ENCODE peak calls at places on chromosomes 13 and 19, in nine cellular contexts. A is tibial nerve, B is K562, Z is upper lobe of right lung, R is astrocyte, V is small intestine, N is heart right ventricle, M is lung, S is uterus. I is an unnamed sample. For H3K36me3, H3K27me3 and H3K4me1, the result is how much of the 10 kb centered on the place peaks cover.

GRCh38 chr13:110297011-110297410 is 9.9 kb downstream of the COL4A1 start:
- DNase-seq in A (no peak), M (no peak), Z (no peak), V (no peak), B (no peak), S (no peak), R (no peak), N (no peak), I (no peak)

GRCh38 chr19:35710784-35711723 is 6.7 kb downstream of the ZBTB32 start:
- DNase-seq in R (no peak), S (no peak), A (no peak), V (no peak), Z (no peak), B (no peak), N (no peak), M (no peak), I (no peak)

GRCh38 chr19:41945135-41945766 is 13.9 kb downstream of the RABAC1 start:
- DNase-seq in S (no peak), N (no peak), M (no peak), Z (no peak), A (no peak), V (peak), B (no peak), R (no peak), I (no peak)

GRCh38 chr19:45924891-45925447 is 10.4 kb upstream of the NANOS2 start:
- DNase-seq in S (no peak), V (peak), Z (no peak), R (no peak), N (no peak), B (no peak), M (no peak), A (no peak), I (no peak)

GRCh38 chr13:100230813-100231575 is 142.1 kb downstream of the PCCA start:
- DNase-seq in M (no peak), S (no peak), A (no peak), N (no peak), B (no peak), Z (no peak), V (no peak), R (no peak), I (no peak)

GRCh38 chr13:97030705-97031452 is 36.6 kb upstream of the OXGR1 start:
- DNase-seq in V (peak), B (peak), M (no peak), Z (no peak), N (no peak), R (peak), S (no peak), A (no peak), I (peak)

GRCh38 chr13:61370520-61370919 is 45.1 kb downstream of the PCDH20 start:
- DNase-seq in R (no peak), Z (no peak), B (no peak), A (no peak), V (no peak), N (no peak), S (no peak), M (no peak), I (no peak)

GRCh38 chr13:48038763-48039162 is 1.2 kb downstream of the NUDT15 start:
- DNase-seq in S (no peak), N (no peak), V (peak), B (no peak), Z (no peak), A (no peak), R (no peak), M (no peak), I (no peak)

GRCh38 chr13:80408270-80408669 is 67.3 kb upstream of the SPRY2 start:
- DNase-seq in S (no peak), A (no peak), R (no peak), V (no peak), N (no peak), B (no peak), M (no peak), Z (no peak), I (peak)

GRCh38 chr19:21789761-21790160 is 22.4 kb upstream of the ZNF100 start:
- DNase-seq in R (no peak), B (no peak), M (no peak), N (no peak), Z (no peak), S (no peak), A (no peak), V (no peak), I (no peak)

GRCh38 chr19:29623726-29624488 is 17.8 kb downstream of the POP4 start:
- DNase-seq in B (peak), S (no peak), A (no peak), N (no peak), R (no peak), Z (no peak), V (peak), M (no peak), I (no peak)

GRCh38 chr19:7771072-7771471 is 8.0 kb downstream of the CLEC4M start:
- DNase-seq in M (no peak), N (no peak), V (no peak), R (no peak), B (no peak), Z (peak), S (no peak), A (no peak), I (no peak)

GRCh38 chr19:16024266-16025107 is 51.8 kb upstream of the TPM4 start:
- DNase-seq in S (no peak), V (no peak), N (no peak), B (no peak), Z (no peak), R (no peak), M (no peak), A (no peak), I (no peak)

GRCh38 chr13:88068975-88069374 is 397.8 kb downstream of the SLITRK5 start:
- DNase-seq in B (no peak), N (no peak), S (no peak), V (peak), M (no peak), Z (peak), A (no peak), R (no peak), I (no peak)

GRCh38 chr13:43728411-43728810 is 58.4 kb downstream of the ENOX1 start:
- DNase-seq in S (no peak), V (no peak), A (no peak), R (no peak), M (no peak), Z (no peak), N (no peak), B (no peak), I (no peak)

GRCh38 chr19:49147923-49148682 is 7.1 kb downstream of the HRC start:
- DNase-seq in R (no peak), A (no peak), B (peak), S (no peak), V (no peak), Z (no peak), M (no peak), N (no peak), I (no peak)

GRCh38 chr13:58573742-58574141 is 942.2 kb downstream of the PCDH17 start:
- DNase-seq in N (no peak), A (no peak), B (no peak), Z (no peak), R (no peak), S (no peak), V (no peak), M (no peak), I (no peak)

GRCh38 chr19:46350029-46350757 is 3.3 kb downstream of the PPP5C start:
- DNase-seq in M (no peak), S (no peak), B (no peak), A (no peak), V (no peak), R (no peak), N (peak), Z (no peak), I (no peak)

GRCh38 chr13:45446181-45446580 is 18.6 kb upstream of the COG3 start:
- DNase-seq in V (no peak), S (no peak), R (peak), M (no peak), B (no peak), A (no peak), Z (no peak), N (no peak), I (no peak)

GRCh38 chr13:29969286-29969685 is 118.9 kb upstream of the UBL3 start:
- DNase-seq in M (no peak), A (no peak), R (peak), S (peak), Z (no peak), V (no peak), N (no peak), B (no peak), I (no peak)

GRCh38 chr13:44874886-44875630 is 114.2 kb downstream of the NUFIP1 start:
- DNase-seq in S (no peak), M (no peak), Z (no peak), R (peak), V (no peak), N (no peak), B (no peak), A (no peak), I (no peak)

GRCh38 chr13:91247768-91248167 is 99.7 kb upstream of the MIR17HG start:
- DNase-seq in N (no peak), S (no peak), R (no peak), A (no peak), V (peak), Z (no peak), M (no peak), B (no peak), I (no peak)

GRCh38 chr13:51845574-51846318 is 769 bp upstream of the TMEM272 start:
- DNase-seq in M (no peak), A (no peak), B (no peak), R (no peak), V (no peak), Z (no peak), S (no peak), N (no peak), I (no peak)

GRCh38 chr19:58203814-58204475 is 21.1 kb downstream of the ZNF274 start:
- DNase-seq in V (no peak), M (no peak), R (no peak), B (no peak), S (no peak), Z (no peak), A (no peak), N (no peak), I (no peak)

GRCh38 chr19:27885361-27885760 is 1327.6 kb downstream of the UQCRFS1 start:
- DNase-seq in M (no peak), R (no peak), S (no peak), V (no peak), N (no peak), B (no peak), Z (no peak), A (no peak), I (no peak)

GRCh38 chr19:8306235-8307054 is 1.7 kb downstream of the CD320 start:
- DNase-seq in Z (peak), N (no peak), V (peak), A (peak), R (no peak), B (peak), M (peak), S (peak), I (no peak)

GRCh38 chr13:76925115-76925514 is 23.2 kb upstream of the ACOD1 start:
- DNase-seq in V (no peak), S (no peak), R (peak), Z (no peak), N (no peak), M (no peak), A (no peak), B (no peak), I (no peak)

GRCh38 chr19:4591296-4591695 is 31.8 kb upstream of the SEMA6B start:
- DNase-seq in Z (no peak), V (no peak), B (no peak), R (no peak), M (no peak), S (no peak), N (no peak), A (no peak), I (no peak)

GRCh38 chr19:1189419-1189818 is 15.4 kb upstream of the SBNO2 start:
- DNase-seq in N (no peak), M (no peak), S (no peak), Z (no peak), R (no peak), V (no peak), B (peak), A (no peak), I (no peak)

GRCh38 chr19:56751078-56751489 is 79.5 kb upstream of the ZNF835 start:
- DNase-seq in Z (no peak), S (peak), B (no peak), A (no peak), V (no peak), N (no peak), R (no peak), M (no peak), I (no peak)

GRCh38 chr13:99974296-99974938 is 2.9 kb upstream of the ZIC5 start:
- DNase-seq in A (no peak), M (no peak), V (no peak), S (no peak), Z (no peak), R (no peak), B (no peak), N (no peak), I (no peak)

GRCh38 chr13:110281736-110282135 is 25.2 kb downstream of the COL4A1 start:
- DNase-seq in B (no peak), Z (no peak), N (no peak), A (no peak), R (no peak), S (no peak), M (no peak), V (no peak), I (no peak)

GRCh38 chr13:57128909-57129308 is 11.8 kb upstream of the PRR20A start:
- DNase-seq in R (no peak), V (no peak), M (no peak), B (no peak), A (no peak), S (no peak), N (no peak), Z (no peak), I (peak)

GRCh38 chr19:8731428-8732169 is 10.2 kb downstream of the OR2Z1 start:
- DNase-seq in A (no peak), R (no peak), N (no peak), V (no peak), M (no peak), S (no peak), B (no peak), Z (no peak), I (no peak)

GRCh38 chr19:872266-872951 is 12.9 kb downstream of the CFD start:
- DNase-seq in N (no peak), R (peak), V (peak), Z (peak), S (no peak), M (peak), A (peak), B (peak), I (peak)

GRCh38 chr13:99103536-99103935 is 97.1 kb upstream of the UBAC2 start:
- DNase-seq in A (no peak), S (no peak), N (no peak), Z (no peak), V (no peak), M (no peak), B (no peak), R (no peak), I (no peak)

GRCh38 chr13:111039735-111040134 is 75.4 kb upstream of the ARHGEF7 start:
- DNase-seq in B (no peak), N (no peak), V (no peak), S (no peak), M (peak), Z (no peak), A (no peak), R (no peak), I (no peak)

DNA sequence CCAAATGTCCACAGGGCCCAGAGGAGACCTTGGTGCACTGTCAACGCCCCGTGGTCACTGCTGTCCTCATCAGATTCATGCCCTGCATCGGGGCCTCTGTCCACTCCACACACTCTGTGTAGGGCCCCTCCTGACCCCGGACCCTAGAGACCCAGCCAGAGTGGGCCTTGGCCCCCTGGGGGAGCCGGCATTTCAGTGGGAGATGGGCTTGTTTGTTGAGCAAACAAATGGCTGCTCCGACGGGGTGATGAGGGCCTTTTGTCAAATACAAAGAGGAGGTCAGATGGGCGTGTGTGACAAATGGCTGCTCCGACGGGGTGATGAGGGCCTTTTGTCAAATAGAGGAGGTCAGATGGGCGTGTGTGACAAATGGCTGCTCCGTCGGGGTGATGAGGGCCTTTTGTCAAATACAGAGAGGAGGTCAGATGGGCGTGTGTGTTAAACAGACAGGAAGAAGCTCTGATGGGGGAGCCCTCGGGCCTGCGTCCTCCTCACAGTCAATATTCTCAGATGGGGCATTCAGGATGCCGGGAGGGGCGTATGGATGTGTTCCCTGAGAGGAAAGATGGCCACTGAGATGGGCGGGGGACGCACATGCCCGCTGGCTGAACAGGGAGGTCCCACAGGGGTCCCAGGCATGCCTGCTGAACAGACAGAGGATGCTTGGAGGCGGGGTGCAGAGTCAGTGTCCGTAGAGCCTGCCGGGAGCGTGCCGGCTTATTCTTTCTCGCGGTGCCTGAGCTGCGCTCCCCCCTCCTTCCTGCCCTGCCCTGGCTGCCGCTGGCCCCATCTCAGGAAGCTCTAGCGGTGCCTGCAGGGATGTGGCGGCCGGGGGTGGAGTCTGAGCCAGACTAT is 36.3 kb downstream of the SMIM24 start:
- DNase-seq in A (no peak), M (no peak), N (peak), Z (no peak), R (no peak), V (no peak), B (no peak), S (no peak), I (no peak)
- H3K36me3 ChIP-seq in A (half or more), M (under half), N (under half), Z (half or more), R (under half), V (under half), B (half or more), S (under half), I (under half)

DNA sequence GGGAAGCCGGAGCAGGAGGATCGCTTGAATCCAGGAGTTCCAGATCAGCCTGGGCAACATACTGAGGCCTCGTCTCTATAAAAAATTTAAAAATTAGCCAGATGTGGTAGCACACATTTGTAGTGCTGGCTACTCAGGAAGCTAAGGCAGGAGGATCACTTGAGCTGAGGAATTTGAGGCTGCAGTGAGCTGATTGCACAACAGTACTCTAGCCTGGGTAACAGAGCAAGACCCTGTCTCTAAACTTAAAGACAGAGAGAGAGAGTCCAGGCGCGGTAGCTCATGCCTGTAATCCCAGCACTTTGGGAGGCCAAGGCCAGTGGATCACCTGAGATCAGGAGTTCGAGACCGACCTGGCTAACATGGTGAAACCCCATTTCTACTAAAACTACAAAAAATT is 4.4 kb downstream of the IFNL3 start:
- DNase-seq in Z (no peak), N (no peak), V (no peak), A (no peak), B (no peak), R (no peak), M (no peak), S (no peak), I (no peak)
- H3K27me3 ChIP-seq in Z (under half), N (half or more), V (under half), A (under half), B (under half), R (under half), M (under half), S (under half), I (under half)

DNA sequence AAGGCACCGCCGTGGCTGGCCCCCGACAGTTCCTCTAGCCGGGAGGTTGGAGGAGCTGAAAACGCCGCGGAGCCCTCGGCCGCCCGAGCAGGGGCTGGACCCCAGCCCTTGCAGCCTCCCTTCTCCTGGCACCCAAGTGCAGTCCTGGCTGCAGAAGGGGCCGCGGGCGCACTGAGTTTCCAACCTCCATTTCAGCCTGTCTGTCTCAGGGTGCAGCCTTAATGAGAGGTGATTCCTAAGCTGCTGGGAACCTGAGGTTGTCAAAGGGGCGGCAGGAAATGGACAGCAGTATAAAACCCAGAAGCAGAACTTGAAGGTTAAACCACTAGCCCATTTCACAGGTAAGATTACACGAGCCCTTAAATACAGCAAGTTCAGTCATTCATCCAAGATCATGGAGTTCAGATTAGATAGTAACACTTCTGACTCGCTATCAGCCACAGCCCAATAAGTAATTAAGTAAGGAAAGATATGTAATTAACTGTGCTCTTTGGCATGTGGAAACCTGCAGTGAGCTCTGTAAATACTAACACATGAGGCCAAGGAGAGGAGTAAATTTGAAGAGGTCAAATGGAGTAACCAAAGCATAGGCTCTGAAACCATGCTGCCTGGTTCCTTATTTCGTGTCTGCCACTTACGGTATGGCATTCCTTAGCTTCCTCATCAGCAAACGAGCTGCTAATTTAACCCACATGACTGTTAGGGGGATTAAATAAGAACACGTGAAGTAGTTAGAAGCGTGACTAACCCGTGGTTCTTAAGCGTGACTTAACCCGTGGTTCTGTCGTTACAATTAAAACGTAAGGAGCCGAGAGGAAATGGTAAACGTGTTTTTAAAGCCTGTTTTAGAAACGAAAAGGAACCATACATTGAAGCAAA is 682 bp downstream of the SETDB2 start:
- DNase-seq in B (peak), M (no peak), S (no peak), R (peak), Z (no peak), A (peak), V (peak), N (no peak), I (peak)
- H3K4me1 ChIP-seq in B (under half), M (under half), S (under half), R (under half), Z (under half), A (under half), V (under half), N (under half), I (under half)

DNA sequence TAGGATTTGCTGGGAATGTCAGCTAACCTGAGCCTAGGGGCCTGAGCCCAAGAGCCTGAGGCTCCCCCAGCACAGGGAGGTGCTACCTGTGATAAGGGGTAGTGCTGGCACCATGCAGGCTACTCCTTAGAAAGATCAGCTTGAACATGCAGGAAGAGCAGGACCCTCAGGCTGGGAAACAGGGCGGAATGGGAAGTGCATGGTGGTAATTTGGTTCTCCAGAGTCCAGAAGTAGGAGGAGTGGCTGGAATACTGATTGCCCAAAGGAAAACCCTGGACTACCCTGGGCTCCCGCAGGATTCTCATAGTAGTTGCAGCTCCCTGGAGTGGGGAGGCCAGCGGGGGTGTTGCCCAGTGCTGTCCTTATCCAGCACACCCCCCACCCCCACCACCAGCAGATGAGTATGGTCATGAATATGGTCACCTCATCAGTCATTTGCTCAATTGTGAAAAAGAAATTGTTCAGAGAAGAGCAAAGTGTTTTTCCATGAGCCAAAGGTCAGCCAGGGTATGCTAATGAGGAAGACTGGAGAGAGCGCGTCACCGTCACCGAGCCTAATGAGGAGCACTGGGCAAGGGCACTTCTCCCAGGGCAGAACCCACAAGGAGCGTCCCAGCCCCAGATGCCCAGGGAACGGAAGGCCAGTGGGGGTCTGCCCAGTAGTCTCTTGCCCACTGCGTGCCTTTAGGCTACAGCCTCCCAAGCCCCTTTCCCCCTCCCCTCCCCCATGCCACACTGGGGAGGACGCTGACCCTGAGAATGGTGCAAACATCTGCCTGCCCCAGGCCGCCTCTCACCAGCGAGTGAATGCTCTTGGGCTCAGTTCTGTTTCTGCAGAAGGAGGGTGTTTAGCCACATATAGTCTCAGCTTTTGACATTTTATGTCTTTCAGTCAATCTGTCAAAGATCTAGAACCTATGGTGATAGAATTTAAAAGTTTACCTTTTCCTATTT is 5.3 kb downstream of the SLC25A15 start:
- DNase-seq in N (no peak), S (no peak), V (peak), B (no peak), Z (no peak), R (no peak), A (no peak), M (no peak), I (no peak)
- H3K36me3 ChIP-seq in N (under half), S (under half), V (under half), B (under half), Z (under half), R (under half), A (half or more), M (under half), I (under half)

I was measured in HAP-1.